ENCODE peak calls at places on chromosomes 2 and 18, in five cellular contexts. C is PC-3; L is HCT116; K is CD4-positive, alpha-beta memory T cell; Q is left ventricle myocardium inferior. H is an unnamed sample.

GRCh38 chr18:79570266-79571201 is 109.1 kb upstream of the CTDP1 start:
- DNase-seq in L (peak), C (no peak), K (no peak), Q (no peak), H (peak)

GRCh38 chr2:198811198-198811597 is 646.5 kb downstream of the SATB2 start:
- DNase-seq in Q (no peak), L (no peak), C (no peak), K (no peak), H (no peak)

GRCh38 chr2:111118455-111119003 is 2.2 kb upstream of the BCL2L11 start:
- DNase-seq in K (no peak), Q (peak), C (no peak), L (no peak), H (no peak)

GRCh38 chr2:205654878-205655601 is 27.3 kb upstream of the NRP2 start:
- DNase-seq in C (peak), L (no peak), K (no peak), Q (no peak), H (peak)

GRCh38 chr2:24253303-24253919 is 78.6 kb downstream of the FAM228A start:
- DNase-seq in Q (no peak), C (peak), L (no peak), K (no peak), H (peak)

GRCh38 chr2:3669656-3670055 is 11.7 kb downstream of the ALLC start:
- DNase-seq in K (no peak), L (no peak), Q (no peak), C (no peak), H (no peak)

GRCh38 chr2:15432642-15433261 is 128.4 kb downstream of the NBAS start:
- DNase-seq in L (no peak), K (no peak), Q (no peak), C (no peak), H (no peak)

GRCh38 chr2:217356795-217357194 is 496.9 kb upstream of the TNP1 start:
- DNase-seq in Q (no peak), L (no peak), K (no peak), C (no peak), H (no peak)

GRCh38 chr2:43748333-43748732 is 25.5 kb upstream of the DYNC2LI1 start:
- DNase-seq in C (no peak), Q (no peak), L (no peak), K (no peak), H (no peak)

GRCh38 chr2:85989288-85989865 is 100.6 kb upstream of the ST3GAL5 start:
- DNase-seq in L (no peak), Q (no peak), C (no peak), K (no peak), H (no peak)

GRCh38 chr2:103788875-103789715 is 1027.3 kb downstream of the TMEM182 start:
- DNase-seq in Q (peak), C (peak), L (no peak), K (no peak), H (peak)

GRCh38 chr2:172358784-172359556 is 68.4 kb upstream of the ITGA6 start:
- DNase-seq in K (no peak), L (no peak), Q (no peak), C (no peak), H (no peak)

GRCh38 chr2:3659447-3660432 is 1.7 kb downstream of the ALLC start:
- DNase-seq in L (no peak), K (no peak), C (no peak), Q (peak), H (no peak)

GRCh38 chr2:144836635-144837350 is 316.9 kb upstream of the ZEB2 start:
- DNase-seq in Q (no peak), C (peak), K (no peak), L (no peak), H (no peak)

GRCh38 chr2:130873700-130874346 is 37.1 kb downstream of the ARHGEF4 start:
- DNase-seq in C (peak), K (peak), Q (peak), L (peak), H (peak)

GRCh38 chr2:43328157-43328556 is 101.8 kb upstream of the ZFP36L2 start:
- DNase-seq in C (no peak), L (no peak), Q (no peak), K (no peak), H (no peak)

GRCh38 chr2:239371726-239372686 is 28.8 kb downstream of the HDAC4 start:
- DNase-seq in Q (no peak), L (no peak), K (no peak), C (no peak), H (no peak)

DNA sequence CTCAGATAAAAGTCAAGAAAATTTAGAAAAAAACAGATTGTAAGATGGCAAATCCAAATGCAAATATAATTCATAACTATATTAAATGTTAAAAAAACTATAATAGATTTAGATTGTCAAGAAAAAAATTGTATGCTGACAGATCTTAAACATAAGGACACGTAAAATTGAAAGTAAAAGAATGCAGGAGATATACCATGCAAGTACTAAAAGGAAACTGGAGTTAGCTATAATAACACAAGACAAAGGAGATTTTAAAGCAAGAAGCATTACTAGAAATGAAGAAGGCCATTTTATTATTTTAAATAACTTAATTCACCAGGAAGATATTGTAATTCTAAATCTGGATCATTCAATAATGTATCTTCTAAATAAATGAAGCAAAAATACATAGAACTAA is 48.3 kb downstream of the TTC21B start:
- DNase-seq in C (no peak), L (no peak), Q (no peak), K (no peak), H (no peak)
- H3K4me3 ChIP-seq in C (no peak), L (no peak), Q (no peak), K (no peak), H (no peak)

GRCh38 chr2:104871566-104872033 is 17.7 kb downstream of the POU3F3 start:
- DNase-seq in K (no peak), L (no peak), C (no peak), Q (no peak), H (no peak)

GRCh38 chr2:104872866-104873688 is 19.2 kb downstream of the POU3F3 start:
- DNase-seq in C (peak), L (peak), Q (peak), K (no peak), H (peak)

GRCh38 chr2:104872034-104872865 is 18.3 kb downstream of the POU3F3 start:
- DNase-seq in Q (no peak), C (no peak), L (no peak), K (no peak), H (no peak)

GRCh38 chr2:104874230-104874629 is 20.3 kb downstream of the POU3F3 start:
- DNase-seq in C (no peak), Q (no peak), K (no peak), L (no peak), H (no peak)

GRCh38 chr2:104873689-104874054 is 19.8 kb downstream of the POU3F3 start:
- DNase-seq in K (no peak), L (no peak), C (no peak), Q (no peak), H (no peak)
- H3K4me3 ChIP-seq in K (no peak), L (no peak), C (no peak), Q (peak), H (peak)

DNA sequence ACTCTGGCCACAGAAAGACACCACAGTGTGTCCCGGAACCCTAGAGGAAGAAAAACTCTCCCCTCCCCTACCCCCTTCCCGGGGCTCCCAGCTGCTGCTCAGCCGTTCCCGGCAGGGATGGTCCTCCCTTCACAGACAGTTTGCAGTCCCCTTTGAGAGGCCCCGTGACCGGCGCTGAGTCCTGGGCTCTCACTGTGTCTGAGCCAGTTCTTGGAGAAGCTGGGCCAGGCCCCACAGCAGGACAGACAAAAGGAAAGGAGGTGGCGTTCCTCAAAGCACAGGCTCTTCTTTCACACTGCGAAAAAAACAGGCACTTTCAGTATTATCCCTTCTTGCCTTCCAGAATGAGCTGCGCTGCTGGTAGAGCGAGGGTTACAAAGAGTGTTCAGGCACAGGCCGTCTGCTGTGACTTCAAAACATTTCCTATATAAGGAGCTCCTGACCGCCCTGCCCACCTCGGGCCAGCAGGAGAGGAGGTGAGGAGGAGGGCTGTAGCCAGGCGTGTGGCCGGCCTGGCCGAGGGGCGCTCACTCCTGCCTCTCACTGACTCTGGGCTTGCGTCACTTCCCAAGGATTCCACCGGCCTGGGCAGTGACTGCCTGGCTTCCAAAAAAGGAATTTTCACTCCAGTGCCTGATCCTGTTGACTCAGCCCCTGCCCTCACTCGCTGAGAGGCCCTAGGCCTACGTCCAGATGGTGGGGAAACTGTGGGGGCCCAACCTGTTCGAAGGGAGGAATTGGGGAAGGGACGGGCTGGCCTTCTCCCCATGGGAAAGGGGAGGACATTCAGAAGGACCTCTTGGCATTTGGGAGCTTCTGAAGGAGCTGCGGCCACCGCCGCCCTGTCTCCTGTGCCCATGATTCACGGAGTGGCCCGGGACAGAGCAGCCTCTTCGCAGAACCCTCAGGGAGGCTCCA is 24.9 kb downstream of the CIDEA start:
- DNase-seq in Q (peak), C (no peak), K (no peak), L (no peak), H (peak)
- H3K4me3 ChIP-seq in Q (peak), C (no peak), K (no peak), L (no peak), H (no peak)

DNA sequence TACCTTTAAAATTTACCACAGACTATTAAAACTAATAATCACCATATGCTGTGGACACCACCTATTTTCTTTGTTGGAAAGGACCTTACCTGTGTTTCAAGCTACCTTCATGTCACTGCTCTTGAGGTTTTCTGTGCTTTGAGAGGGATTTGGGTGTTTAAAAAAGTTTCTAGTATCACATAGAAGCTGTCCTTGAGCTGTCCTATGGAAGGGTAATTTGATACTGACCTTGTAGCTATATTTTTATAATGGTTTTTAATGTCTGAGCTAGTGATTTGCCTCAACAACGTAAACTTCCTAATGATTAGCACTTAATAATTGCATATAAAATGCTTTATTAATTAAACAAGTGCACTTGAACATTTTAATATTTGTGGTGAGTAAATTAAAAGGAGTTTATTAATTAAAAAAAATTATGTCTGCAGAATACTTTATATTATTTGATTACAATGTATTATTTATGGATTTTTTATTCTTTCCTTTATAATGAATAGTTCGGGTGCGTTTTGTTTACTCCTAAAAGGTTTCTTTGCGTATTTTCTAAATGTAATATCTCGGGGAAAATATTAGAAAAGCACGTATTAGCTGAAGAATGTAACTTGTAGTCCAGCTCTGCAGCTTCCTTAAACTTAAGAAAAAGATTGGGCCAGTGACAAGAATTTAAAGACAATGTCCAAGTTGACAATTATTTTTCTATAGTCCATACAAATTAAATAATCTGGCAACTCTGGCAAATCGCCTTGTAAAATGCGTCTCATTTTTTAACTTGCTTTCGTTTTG is 2.3 kb downstream of the HOXD8 start:
- DNase-seq in L (no peak), K (no peak), C (no peak), Q (no peak), H (no peak)
- H3K4me3 ChIP-seq in L (no peak), K (peak), C (peak), Q (peak), H (no peak)